ENCODE peak calls at places on chromosomes 5 and 9, in seven cellular contexts. W is cardiac fibroblast; Z is activated CD8-positive, alpha-beta memory T cell treated with anti-CD3 and anti-CD28 coated beads, Interleukin-2, amount 10 ng/mL, durations not matched to agents 7 days and 5 days; M is NCI-H82; G is NCI-H69; C is HEK293T; P is ELR. Y is an unnamed sample.

GRCh38 chr9:2093920-2094597 is 78.9 kb downstream of the SMARCA2 start:
- DNase-seq in C (no peak), P (peak), Z (no peak), W (peak), G (no peak), M (no peak), Y (peak)

GRCh38 chr9:114386886-114387677 is 700 bp downstream of the AKNA start:
- DNase-seq in M (peak), W (peak), Z (no peak), P (peak), G (no peak), C (no peak), Y (no peak)

GRCh38 chr9:119283118-119283794 is 86.0 kb downstream of the BRINP1 start:
- DNase-seq in G (peak), C (no peak), W (no peak), P (no peak), Z (no peak), M (no peak), Y (no peak)

GRCh38 chr5:9483779-9484178 is 62.1 kb downstream of the SEMA5A start:
- DNase-seq in W (peak), Z (no peak), C (no peak), M (no peak), P (peak), G (no peak), Y (no peak)

GRCh38 chr9:35311891-35312639 is 150.3 kb downstream of the UNC13B start:
- DNase-seq in Z (no peak), G (no peak), C (no peak), P (no peak), W (no peak), M (no peak), Y (no peak)

GRCh38 chr5:177312649-177313181 is 1.0 kb upstream of the MXD3 start:
- DNase-seq in P (peak), G (peak), M (peak), W (no peak), Z (peak), C (peak), Y (no peak)

GRCh38 chr9:131310833-131311554 is 21.5 kb downstream of the PLPP7 start:
- DNase-seq in W (no peak), P (no peak), M (peak), G (peak), C (no peak), Z (peak), Y (peak)

GRCh38 chr5:169106906-169107305 is 194.0 kb downstream of the SLIT3 start:
- DNase-seq in W (no peak), P (no peak), Z (no peak), M (no peak), C (no peak), G (no peak), Y (no peak)

GRCh38 chr5:156482816-156483215 is 155.9 kb downstream of the SGCD start:
- DNase-seq in M (no peak), P (no peak), C (no peak), G (peak), W (no peak), Z (no peak), Y (no peak)

GRCh38 chr5:1141827-1142226 is 30.0 kb upstream of the SLC12A7 start:
- DNase-seq in P (no peak), M (no peak), Z (no peak), W (no peak), C (no peak), G (peak), Y (no peak)

GRCh38 chr9:35333551-35333950 is 156.4 kb upstream of the RUSC2 start:
- DNase-seq in M (no peak), Z (no peak), C (no peak), G (no peak), P (peak), W (peak), Y (peak)

GRCh38 chr9:128372188-128372641 is 1.0 kb downstream of the URM1 start:
- DNase-seq in G (peak), M (no peak), Z (no peak), W (no peak), C (no peak), P (peak), Y (no peak)

GRCh38 chr5:27472875-27473274 is 434.5 kb upstream of the CDH9 start:
- DNase-seq in C (peak), P (no peak), G (no peak), W (peak), M (peak), Z (no peak), Y (no peak)

GRCh38 chr9:82540175-82540574 is 522.8 kb downstream of the RASEF start:
- DNase-seq in G (no peak), W (no peak), P (no peak), Z (no peak), C (no peak), M (no peak), Y (no peak)

GRCh38 chr5:98723061-98723460 is 50.4 kb upstream of the RGMB start:
- DNase-seq in Z (no peak), M (no peak), W (no peak), C (no peak), G (no peak), P (no peak), Y (no peak)

GRCh38 chr9:86943223-86943870 is 4.0 kb downstream of the GAS1 start:
- DNase-seq in G (peak), Z (no peak), C (no peak), P (no peak), M (no peak), W (peak), Y (no peak)

GRCh38 chr9:32703635-32704034 is 68.2 kb upstream of the TAF1L start:
- DNase-seq in C (peak), W (no peak), G (no peak), P (peak), Z (no peak), M (peak), Y (no peak)

GRCh38 chr9:81529556-81530193 is 159.7 kb downstream of the TLE1 start:
- DNase-seq in W (peak), G (peak), C (no peak), M (no peak), Z (no peak), P (peak), Y (no peak)

GRCh38 chr5:179367491-179367890 is 22.2 kb upstream of the ADAMTS2 start:
- DNase-seq in Z (no peak), C (no peak), M (no peak), G (no peak), W (no peak), P (no peak), Y (no peak)

GRCh38 chr9:100196828-100197227 is 97.8 kb downstream of the INVS start:
- DNase-seq in W (no peak), Z (no peak), P (no peak), G (no peak), C (no peak), M (no peak), Y (no peak)

GRCh38 chr5:169196059-169196458 is 104.9 kb downstream of the SLIT3 start:
- DNase-seq in W (no peak), G (no peak), M (no peak), P (no peak), C (no peak), Z (no peak), Y (no peak)

GRCh38 chr9:84828101-84828500 is 158.6 kb downstream of the NTRK2 start:
- DNase-seq in Z (no peak), W (no peak), M (no peak), C (no peak), P (no peak), G (peak), Y (no peak)

GRCh38 chr5:176628406-176629228 is 1.7 kb downstream of the SNCB start:
- DNase-seq in M (no peak), Z (no peak), G (no peak), P (peak), W (no peak), C (no peak), Y (no peak)

GRCh38 chr9:78369644-78370219 is 72.8 kb downstream of the PSAT1 start:
- DNase-seq in W (peak), P (peak), C (peak), M (peak), G (peak), Z (peak), Y (peak)

GRCh38 chr9:108019821-108020220 is 530.3 kb upstream of the KLF4 start:
- DNase-seq in Z (no peak), W (no peak), M (no peak), C (no peak), P (no peak), G (no peak), Y (no peak)

GRCh38 chr9:123470991-123471770 is 115.2 kb downstream of the CRB2 start:
- DNase-seq in Z (no peak), M (no peak), W (no peak), C (no peak), P (no peak), G (no peak), Y (no peak)

GRCh38 chr9:110578896-110579752 is at the start of gene SVEP1:
- DNase-seq in M (no peak), C (peak), W (peak), Z (no peak), G (peak), P (peak), Y (peak)

GRCh38 chr9:116190997-116191396 is 37.4 kb downstream of the PAPPA start:
- DNase-seq in M (no peak), G (peak), Z (no peak), P (peak), C (no peak), W (peak), Y (peak)

GRCh38 chr5:82406200-82406773 is 128.1 kb upstream of the RPS23 start:
- DNase-seq in Z (no peak), C (peak), P (peak), G (peak), W (peak), M (no peak), Y (no peak)

Y was measured in hepatic stellate cell.